ENCODE peak calls at places on chromosomes 3 and 15, in eight cellular contexts. V is CD4-positive, alpha-beta T cell; T is mucosa of descending colon; P is sciatic nerve; R is activated naive CD8-positive, alpha-beta T cell treated with anti-CD3 and anti-CD28 coated beads, Interleukin-2, amount 10 ng/mL, durations not matched to agents 7 days and 5 days; M is Right ventricle myocardium inferior; E is omental fat pad; H is right cardiac atrium. X is an unnamed sample.

GRCh38 chr3:53485675-53486365 is 8.6 kb upstream of the CACNA1D start:
- ATAC-seq in V (no peak), T (peak; percentile 97), P (no peak), R (no peak), M (no peak), E (no peak), H (no peak), X (no peak)

GRCh38 chr3:135965129-135965505 is 411 bp upstream of the PPP2R3A start:
- ATAC-seq in V (no peak), T (no peak), P (peak; percentile 38), R (no peak), M (peak; percentile 42), E (peak; percentile 8), H (peak; percentile 30), X (peak; percentile 40)

GRCh38 chr3:108133858-108134554 is 43.2 kb upstream of the CD47 start:
- ATAC-seq in V (peak; percentile 17), T (no peak), P (no peak), R (peak; percentile 32), M (no peak), E (no peak), H (no peak), X (no peak)

GRCh38 chr3:122562923-122563716 is 980 bp downstream of the PARP9 start:
- ATAC-seq in V (no peak), T (no peak), P (no peak), R (no peak), M (no peak), E (no peak), H (no peak), X (no peak)

GRCh38 chr3:140068512-140068911 is 133.5 kb downstream of the CLSTN2 start:
- ATAC-seq in V (no peak), T (no peak), P (no peak), R (no peak), M (no peak), E (no peak), H (no peak), X (no peak)

GRCh38 chr15:71753346-71753745 is 57.0 kb upstream of the NR2E3 start:
- ATAC-seq in V (no peak), T (peak; percentile 13), P (no peak), R (no peak), M (no peak), E (peak; percentile 60), H (no peak), X (no peak)

GRCh38 chr15:65275728-65276126 is 11.0 kb downstream of the PARP16 start:
- ATAC-seq in V (no peak), T (peak; percentile 60), P (no peak), R (peak; percentile 12), M (no peak), E (peak; percentile 81), H (no peak), X (no peak)

GRCh38 chr3:188253800-188254452 is 100.0 kb downstream of the LPP start:
- ATAC-seq in V (no peak), T (peak; percentile 46), P (no peak), R (peak; percentile 22), M (no peak), E (no peak), H (no peak), X (no peak)

GRCh38 chr3:134617608-134618472 is 33.0 kb downstream of the KY start:
- ATAC-seq in V (no peak), T (no peak), P (no peak), R (no peak), M (no peak), E (no peak), H (no peak), X (no peak)

GRCh38 chr15:93213281-93213680 is 124.3 kb upstream of the RGMA start:
- ATAC-seq in V (no peak), T (no peak), P (no peak), R (no peak), M (peak; percentile 93), E (no peak), H (peak; percentile 92), X (no peak)

GRCh38 chr3:127074900-127075360 is 92.0 kb downstream of the PLXNA1 start:
- ATAC-seq in V (no peak), T (peak; percentile 36), P (peak; percentile 83), R (peak; percentile 41), M (peak; percentile 13), E (no peak), H (peak; percentile 46), X (peak; percentile 44)

GRCh38 chr3:195238626-195239118 is 32.3 kb downstream of the XXYLT1 start:
- ATAC-seq in V (no peak), T (peak; percentile 48), P (peak; percentile 77), R (peak; percentile 78), M (peak; percentile 85), E (peak; percentile 63), H (peak; percentile 70), X (peak; percentile 86)

GRCh38 chr15:25739687-25740121 is 123.4 kb downstream of the ATP10A start:
- ATAC-seq in V (peak; percentile 88), T (peak; percentile 27), P (peak; percentile 30), R (peak; percentile 78), M (no peak), E (no peak), H (no peak), X (no peak)

GRCh38 chr15:25137013-25137412 is 182.2 kb downstream of the SNRPN start:
- ATAC-seq in V (no peak), T (no peak), P (no peak), R (no peak), M (no peak), E (no peak), H (no peak), X (no peak)

GRCh38 chr15:84880822-84881519 is 3.5 kb upstream of the SLC28A1 start:
- ATAC-seq in V (no peak), T (no peak), P (no peak), R (no peak), M (no peak), E (no peak), H (no peak), X (no peak)

GRCh38 chr3:90052425-90052950 is 945.1 kb downstream of the EPHA3 start:
- ATAC-seq in V (no peak), T (no peak), P (no peak), R (no peak), M (no peak), E (no peak), H (no peak), X (no peak)

GRCh38 chr3:138326866-138327595 is 2.6 kb downstream of the NME9 start:
- ATAC-seq in V (no peak), T (no peak), P (no peak), R (no peak), M (no peak), E (no peak), H (no peak), X (no peak)

GRCh38 chr3:55489804-55490132 is 2.7 kb upstream of the WNT5A start:
- ATAC-seq in V (no peak), T (no peak), P (no peak), R (no peak), M (no peak), E (no peak), H (no peak), X (no peak)

GRCh38 chr3:74349035-74349434 is 265.4 kb downstream of the CNTN3 start:
- ATAC-seq in V (no peak), T (no peak), P (no peak), R (no peak), M (no peak), E (no peak), H (no peak), X (no peak)

GRCh38 chr3:186989429-186989828 is 59.1 kb downstream of the ST6GAL1 start:
- ATAC-seq in V (no peak), T (no peak), P (no peak), R (no peak), M (peak; percentile 23), E (no peak), H (no peak), X (no peak)

GRCh38 chr3:187594272-187594671 is 75.9 kb downstream of the SST start:
- ATAC-seq in V (no peak), T (no peak), P (no peak), R (no peak), M (no peak), E (no peak), H (no peak), X (no peak)

GRCh38 chr3:37887062-37887461 is 25.4 kb downstream of the CTDSPL start:
- ATAC-seq in V (no peak), T (no peak), P (no peak), R (no peak), M (no peak), E (no peak), H (no peak), X (no peak)

GRCh38 chr3:88000853-88001252 is 58.0 kb downstream of the CGGBP1 start:
- ATAC-seq in V (peak; percentile 41), T (no peak), P (no peak), R (no peak), M (peak; percentile 42), E (peak; percentile 44), H (no peak), X (no peak)

GRCh38 chr3:64306745-64307144 is 81.5 kb upstream of the PRICKLE2 start:
- ATAC-seq in V (no peak), T (no peak), P (peak; percentile 77), R (no peak), M (no peak), E (no peak), H (no peak), X (no peak)

GRCh38 chr15:26716069-26716468 is 56.8 kb downstream of the GABRB3 start:
- ATAC-seq in V (no peak), T (no peak), P (no peak), R (no peak), M (no peak), E (no peak), H (no peak), X (no peak)

GRCh38 chr3:14374444-14374883 is 27.9 kb upstream of the SLC6A6 start:
- ATAC-seq in V (no peak), T (no peak), P (no peak), R (no peak), M (peak; percentile 47), E (no peak), H (peak; percentile 63), X (no peak)

GRCh38 chr3:193928354-193929209 is 207.4 kb upstream of the HES1 start:
- ATAC-seq in V (no peak), T (peak; percentile 67), P (peak; percentile 22), R (no peak), M (no peak), E (no peak), H (no peak), X (no peak)

GRCh38 chr3:12752803-12753202 is 6.3 kb downstream of the TMEM40 start:
- ATAC-seq in V (no peak), T (no peak), P (no peak), R (no peak), M (no peak), E (no peak), H (no peak), X (no peak)

GRCh38 chr3:45884368-45885201 is 1.8 kb upstream of the CCR9 start:
- ATAC-seq in V (no peak), T (no peak), P (no peak), R (no peak), M (no peak), E (no peak), H (no peak), X (no peak)

GRCh38 chr3:147410518-147411234 is 1.5 kb downstream of the ZIC1 start:
- ATAC-seq in V (no peak), T (no peak), P (peak; percentile 71), R (no peak), M (peak; percentile 26), E (no peak), H (no peak), X (peak; percentile 6)

GRCh38 chr3:126293370-126294082 is 63.7 kb downstream of the KLF15 start:
- ATAC-seq in V (no peak), T (no peak), P (no peak), R (no peak), M (peak; percentile 85), E (peak; percentile 68), H (peak; percentile 87), X (no peak)

GRCh38 chr3:71994203-71994602 is 209.3 kb upstream of the PROK2 start:
- ATAC-seq in V (no peak), T (no peak), P (no peak), R (no peak), M (no peak), E (no peak), H (peak; percentile 33), X (no peak)

GRCh38 chr3:55000546-55000945 is 72.7 kb upstream of the LRTM1 start:
- ATAC-seq in V (no peak), T (peak; percentile 43), P (no peak), R (no peak), M (no peak), E (peak; percentile 33), H (peak; percentile 48), X (no peak)

GRCh38 chr3:27752926-27753325 is 30.8 kb upstream of the EOMES start:
- ATAC-seq in V (no peak), T (no peak), P (no peak), R (peak; percentile 50), M (no peak), E (no peak), H (no peak), X (no peak)

X was measured in gastroesophageal sphincter.